ENCODE peak calls at places on chromosome 4, in ten cellular contexts. L, Z, V, E, I, N, X, T, U and F are unnamed samples.

GRCh38 chr4:76059750-76060149 is 14.8 kb upstream of the ART3 start:
- DNase-seq in L (no peak), Z (no peak), V (no peak), E (no peak), I (no peak), N (no peak), X (no peak), T (no peak), U (no peak), F (no peak)

GRCh38 chr4:95044204-95044848 is 286.6 kb downstream of the BMPR1B start:
- DNase-seq in L (no peak), Z (no peak), V (no peak), E (no peak), I (no peak), N (no peak), X (no peak), T (peak; percentile 51), U (no peak), F (no peak)

GRCh38 chr4:102163404-102164140 is 181.7 kb downstream of the SLC39A8 start:
- DNase-seq in L (no peak), Z (no peak), V (no peak), E (no peak), I (no peak), N (no peak), X (no peak), T (peak; percentile 45), U (no peak), F (no peak)

GRCh38 chr4:186808635-186809018 is 85.0 kb upstream of the FAT1 start:
- DNase-seq in L (no peak), Z (no peak), V (no peak), E (no peak), I (no peak), N (no peak), X (no peak), T (no peak), U (peak; percentile 33), F (no peak)

GRCh38 chr4:157992038-157992706 is 180.7 kb downstream of the GASK1B start:
- DNase-seq in L (peak; percentile 25), Z (no peak), V (peak; percentile 56), E (peak; percentile 11), I (no peak), N (peak; percentile 70), X (no peak), T (no peak), U (peak; percentile 71), F (no peak)

GRCh38 chr4:18292411-18292810 is 270.9 kb upstream of the LCORL start:
- DNase-seq in L (no peak), Z (no peak), V (no peak), E (no peak), I (no peak), N (no peak), X (no peak), T (no peak), U (no peak), F (no peak)

GRCh38 chr4:74932832-74933561 is at the start of gene PARM1:
- DNase-seq in L (peak; percentile 92), Z (no peak), V (peak; percentile 62), E (peak; percentile 85), I (no peak), N (peak; percentile 93), X (no peak), T (peak; percentile 91), U (peak; percentile 83), F (peak; percentile 80)

GRCh38 chr4:57102050-57102564 is 8.1 kb downstream of the IGFBP7 start:
- DNase-seq in L (no peak), Z (no peak), V (no peak), E (no peak), I (no peak), N (peak; percentile 85), X (no peak), T (no peak), U (peak; percentile 25), F (no peak)

GRCh38 chr4:137359691-137360315 is 172.5 kb downstream of the PCDH18 start:
- DNase-seq in L (peak; percentile 8), Z (no peak), V (peak; percentile 57), E (no peak), I (no peak), N (no peak), X (no peak), T (no peak), U (no peak), F (no peak)

GRCh38 chr4:24244663-24245519 is 339.5 kb downstream of the DHX15 start:
- DNase-seq in L (no peak), Z (no peak), V (no peak), E (no peak), I (no peak), N (peak; percentile 80), X (no peak), T (peak; percentile 40), U (no peak), F (no peak)

GRCh38 chr4:88831063-88831462 is 133.4 kb upstream of the NAP1L5 start:
- DNase-seq in L (no peak), Z (no peak), V (no peak), E (no peak), I (no peak), N (no peak), X (no peak), T (no peak), U (no peak), F (no peak)

GRCh38 chr4:20543131-20543530 is 157.1 kb upstream of the PACRGL start:
- DNase-seq in L (no peak), Z (no peak), V (no peak), E (no peak), I (no peak), N (no peak), X (no peak), T (no peak), U (no peak), F (no peak)

GRCh38 chr4:55615008-55615407 is 21.1 kb downstream of the NMU start:
- DNase-seq in L (no peak), Z (no peak), V (no peak), E (no peak), I (no peak), N (no peak), X (no peak), T (no peak), U (no peak), F (no peak)

GRCh38 chr4:169151671-169152070 is 119.1 kb downstream of the SH3RF1 start:
- DNase-seq in L (no peak), Z (no peak), V (no peak), E (no peak), I (no peak), N (no peak), X (no peak), T (no peak), U (no peak), F (no peak)

GRCh38 chr4:71026086-71026485 is 32.6 kb downstream of the DCK start:
- DNase-seq in L (peak; percentile 31), Z (no peak), V (peak; percentile 63), E (no peak), I (no peak), N (peak; percentile 50), X (no peak), T (no peak), U (peak; percentile 83), F (no peak)

GRCh38 chr4:168848112-168848511 is 161.9 kb downstream of the CBR4 start:
- DNase-seq in L (no peak), Z (no peak), V (no peak), E (no peak), I (no peak), N (no peak), X (no peak), T (peak; percentile 58), U (no peak), F (no peak)

GRCh38 chr4:76305971-76306881 is at the start of gene STBD1:
- DNase-seq in L (peak; percentile 66), Z (no peak), V (no peak), E (peak; percentile 60), I (no peak), N (peak; percentile 96), X (no peak), T (peak; percentile 82), U (peak; percentile 67), F (peak; percentile 72)

GRCh38 chr4:70511365-70511764 is 7.0 kb upstream of the AMTN start:
- DNase-seq in L (no peak), Z (no peak), V (no peak), E (no peak), I (no peak), N (no peak), X (no peak), T (no peak), U (no peak), F (no peak)